ENCODE peak calls at places on chromosomes 7 and 10, in eight cellular contexts. B is PC-3, S is MM.1S, U is SK-N-SH, N is GM23248, D is OCI-LY7, P is HCT116, Q is neural progenitor cell. X is an unnamed sample.

GRCh38 chr10:23015021-23015707 is 80.2 kb upstream of the MSRB2 start:
- DNase-seq in B (no peak), S (peak), U (no peak), N (no peak), D (peak), P (no peak), Q (no peak), X (no peak)

GRCh38 chr10:80486151-80486692 is 32.1 kb downstream of the TSPAN14 start:
- DNase-seq in B (no peak), S (no peak), U (no peak), N (no peak), D (no peak), P (no peak), Q (no peak), X (no peak)

GRCh38 chr10:122515022-122515424 is 45.5 kb upstream of the DMBT1 start:
- DNase-seq in B (no peak), S (no peak), U (no peak), N (no peak), D (no peak), P (no peak), Q (no peak), X (peak)

GRCh38 chr7:3244241-3244814 is 56.7 kb upstream of the SDK1 start:
- DNase-seq in B (peak), S (no peak), U (peak), N (peak), D (no peak), P (peak), Q (no peak), X (peak)

GRCh38 chr10:71342850-71343773 is 24.1 kb downstream of the SLC29A3 start:
- DNase-seq in B (peak), S (no peak), U (no peak), N (peak), D (no peak), P (no peak), Q (no peak), X (peak)

GRCh38 chr10:50398383-50398782 is 147.1 kb upstream of the ASAH2 start:
- DNase-seq in B (no peak), S (no peak), U (no peak), N (no peak), D (no peak), P (no peak), Q (no peak), X (no peak)

GRCh38 chr10:80528901-80529300 is 8.8 kb upstream of the SH2D4B start:
- DNase-seq in B (no peak), S (no peak), U (no peak), N (no peak), D (no peak), P (no peak), Q (no peak), X (no peak)

GRCh38 chr10:2951235-2951835 is 116.0 kb upstream of the PFKP start:
- DNase-seq in B (no peak), S (no peak), U (no peak), N (no peak), D (no peak), P (no peak), Q (no peak), X (no peak)

GRCh38 chr7:41792099-41792498 is 89.2 kb upstream of the INHBA start:
- DNase-seq in B (peak), S (no peak), U (no peak), N (peak), D (no peak), P (no peak), Q (no peak), X (no peak)

GRCh38 chr7:55898287-55898686 is 11.0 kb downstream of the ZNF713 start:
- DNase-seq in B (peak), S (no peak), U (no peak), N (no peak), D (no peak), P (no peak), Q (no peak), X (no peak)

GRCh38 chr7:138981332-138982203 is at the start of gene KIAA1549:
- DNase-seq in B (peak), S (peak), U (peak), N (peak), D (peak), P (peak), Q (peak), X (peak)

GRCh38 chr10:6390213-6390612 is 187.5 kb downstream of the PFKFB3 start:
- DNase-seq in B (no peak), S (no peak), U (no peak), N (no peak), D (no peak), P (no peak), Q (no peak), X (no peak)

GRCh38 chr10:48533951-48534720 is 70.7 kb downstream of the ARHGAP22 start:
- DNase-seq in B (no peak), S (no peak), U (no peak), N (peak), D (no peak), P (no peak), Q (no peak), X (no peak)

GRCh38 chr10:132676193-132676891 is 109.6 kb downstream of the NKX6-2 start:
- DNase-seq in B (no peak), S (no peak), U (no peak), N (no peak), D (no peak), P (no peak), Q (no peak), X (no peak)

GRCh38 chr10:11148638-11149037 is 131.0 kb downstream of the CELF2 start:
- DNase-seq in B (no peak), S (no peak), U (no peak), N (no peak), D (no peak), P (no peak), Q (no peak), X (no peak)

GRCh38 chr7:149625339-149625946 is 127.8 kb upstream of the ZNF746 start:
- DNase-seq in B (peak), S (peak), U (peak), N (peak), D (peak), P (peak), Q (peak), X (peak)

GRCh38 chr10:87844837-87845623 is 18.3 kb downstream of the KLLN start:
- DNase-seq in B (peak), S (no peak), U (no peak), N (peak), D (no peak), P (no peak), Q (no peak), X (peak)

GRCh38 chr10:71852335-71852937 is 1.4 kb upstream of the PSAP start:
- DNase-seq in B (no peak), S (no peak), U (no peak), N (no peak), D (peak), P (no peak), Q (no peak), X (no peak)

GRCh38 chr7:104156842-104157277 is 51.0 kb downstream of the ORC5 start:
- DNase-seq in B (peak), S (peak), U (peak), N (peak), D (peak), P (peak), Q (peak), X (peak)

GRCh38 chr10:33005322-33006282 is 47.6 kb upstream of the ITGB1 start:
- DNase-seq in B (peak), S (no peak), U (peak), N (peak), D (peak), P (peak), Q (peak), X (peak)

GRCh38 chr10:33006342-33006887 is 48.4 kb upstream of the ITGB1 start:
- DNase-seq in B (no peak), S (no peak), U (no peak), N (peak), D (no peak), P (no peak), Q (no peak), X (no peak)

GRCh38 chr10:33010132-33011037 is 52.4 kb upstream of the ITGB1 start:
- DNase-seq in B (peak), S (no peak), U (peak), N (peak), D (no peak), P (peak), Q (peak), X (peak)

GRCh38 chr10:33009244-33010131 is 51.5 kb upstream of the ITGB1 start:
- DNase-seq in B (no peak), S (no peak), U (no peak), N (no peak), D (no peak), P (no peak), Q (no peak), X (no peak)

GRCh38 chr10:33008499-33009243 is 50.6 kb upstream of the ITGB1 start:
- DNase-seq in B (peak), S (peak), U (peak), N (peak), D (peak), P (peak), Q (peak), X (peak)
- TF ChIP-seq EZH2phosphoT487 in B (no peak), S (no peak), U (no peak), N (no peak), D (no peak), P (no peak), Q (no peak), X (no peak)

DNA sequence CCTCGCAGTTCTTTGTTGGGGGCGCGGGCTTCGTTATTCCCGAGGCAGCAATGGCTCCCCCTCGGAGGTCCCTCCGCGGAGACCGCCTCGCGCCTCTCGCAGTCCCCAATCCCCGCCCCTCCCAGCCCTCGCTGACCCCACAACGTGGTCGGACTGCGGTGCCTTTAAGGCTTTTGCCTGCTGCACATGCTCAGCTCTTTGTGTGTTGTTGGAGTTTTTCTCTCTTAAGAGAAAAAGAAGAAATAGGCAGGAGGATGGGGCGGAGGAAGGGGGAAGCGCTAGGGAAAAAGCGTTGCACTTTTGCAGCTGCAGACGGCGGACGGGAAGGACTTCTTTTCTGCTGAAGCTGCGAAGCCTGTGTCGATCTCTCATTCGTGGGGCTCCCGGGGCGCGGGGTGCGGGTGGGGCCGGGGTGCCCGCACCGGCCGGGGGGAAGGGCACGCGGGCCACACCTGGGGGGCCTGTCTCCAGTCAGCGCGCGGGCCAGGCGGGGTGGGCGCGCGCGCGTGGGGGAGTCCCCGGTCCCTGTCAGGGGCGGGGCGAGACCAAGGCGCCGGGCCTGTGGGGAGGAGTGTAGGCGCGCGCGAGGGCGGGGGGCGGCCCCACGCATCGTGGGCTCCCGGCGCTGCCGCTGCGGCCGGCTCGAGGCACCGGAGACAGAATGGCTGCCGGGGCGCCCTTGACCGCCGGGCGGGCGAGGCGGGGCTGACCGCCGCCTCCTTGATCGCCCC is 445 bp upstream of the ATRNL1 start:
- DNase-seq in B (no peak), S (peak), U (peak), N (peak), D (no peak), P (no peak), Q (peak), X (peak)
- H3K27ac ChIP-seq in B (no peak), S (peak), U (no peak), N (no peak), D (no peak), P (no peak), Q (no peak), X (peak)

DNA sequence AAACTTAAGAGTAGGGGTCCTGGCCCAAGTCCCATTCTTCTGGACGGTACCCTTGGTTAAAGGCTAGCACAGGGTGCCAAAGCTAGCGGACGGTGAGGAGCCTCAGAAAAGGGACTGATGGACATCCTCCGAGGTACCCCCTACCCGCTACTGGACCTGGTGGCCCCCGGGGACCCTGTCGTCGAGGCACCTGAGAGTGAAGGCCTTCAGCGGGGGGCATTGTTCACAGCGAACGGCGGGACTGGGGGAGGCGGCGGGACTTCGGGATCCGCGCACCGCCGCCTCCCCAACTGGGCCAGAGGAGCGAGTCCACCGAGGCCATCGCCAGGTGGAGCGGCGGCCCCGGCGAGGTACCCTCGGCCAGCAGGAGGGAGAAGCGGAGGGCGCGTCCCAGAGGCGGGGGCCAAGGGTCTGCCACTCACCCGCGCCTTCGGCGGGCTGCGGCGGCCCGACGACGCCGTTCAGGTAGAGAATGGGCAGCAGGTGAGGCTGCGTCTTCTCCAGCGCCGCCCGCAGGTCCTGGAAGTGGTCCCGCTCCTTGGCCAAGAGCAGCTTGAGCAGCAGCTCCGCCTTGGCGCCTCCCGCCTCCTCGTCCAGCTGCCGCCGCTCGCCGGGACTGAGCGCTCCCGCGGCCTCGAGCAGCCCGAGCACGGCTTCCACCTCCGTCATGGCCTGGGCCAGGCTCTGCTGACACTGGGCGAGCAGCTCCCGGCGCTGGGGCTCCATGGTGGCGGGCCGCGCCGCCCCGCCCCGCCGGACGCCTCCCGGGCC is 575 bp downstream of the DLG5 start:
- DNase-seq in B (peak), S (peak), U (peak), N (peak), D (no peak), P (no peak), Q (peak), X (peak)
- TF ChIP-seq EZH2phosphoT487 in B (no peak), S (no peak), U (no peak), N (no peak), D (no peak), P (no peak), Q (no peak), X (no peak)

GRCh38 chr10:126133082-126133620 is 236.8 kb downstream of the FANK1 start:
- DNase-seq in B (no peak), S (no peak), U (no peak), N (no peak), D (no peak), P (no peak), Q (no peak), X (no peak)
- H3K27ac ChIP-seq in B (peak), S (no peak), U (no peak), N (no peak), D (no peak), P (no peak), Q (no peak), X (no peak)

GRCh38 chr7:38465946-38466345 is 165.2 kb downstream of the AMPH start:
- DNase-seq in B (no peak), S (no peak), U (no peak), N (peak), D (no peak), P (no peak), Q (no peak), X (no peak)

GRCh38 chr7:38461887-38462286 is 169.3 kb downstream of the AMPH start:
- DNase-seq in B (no peak), S (no peak), U (no peak), N (no peak), D (no peak), P (no peak), Q (no peak), X (no peak)

GRCh38 chr7:38462819-38463218 is 168.4 kb downstream of the AMPH start:
- DNase-seq in B (no peak), S (no peak), U (no peak), N (no peak), D (no peak), P (no peak), Q (no peak), X (no peak)

DNA sequence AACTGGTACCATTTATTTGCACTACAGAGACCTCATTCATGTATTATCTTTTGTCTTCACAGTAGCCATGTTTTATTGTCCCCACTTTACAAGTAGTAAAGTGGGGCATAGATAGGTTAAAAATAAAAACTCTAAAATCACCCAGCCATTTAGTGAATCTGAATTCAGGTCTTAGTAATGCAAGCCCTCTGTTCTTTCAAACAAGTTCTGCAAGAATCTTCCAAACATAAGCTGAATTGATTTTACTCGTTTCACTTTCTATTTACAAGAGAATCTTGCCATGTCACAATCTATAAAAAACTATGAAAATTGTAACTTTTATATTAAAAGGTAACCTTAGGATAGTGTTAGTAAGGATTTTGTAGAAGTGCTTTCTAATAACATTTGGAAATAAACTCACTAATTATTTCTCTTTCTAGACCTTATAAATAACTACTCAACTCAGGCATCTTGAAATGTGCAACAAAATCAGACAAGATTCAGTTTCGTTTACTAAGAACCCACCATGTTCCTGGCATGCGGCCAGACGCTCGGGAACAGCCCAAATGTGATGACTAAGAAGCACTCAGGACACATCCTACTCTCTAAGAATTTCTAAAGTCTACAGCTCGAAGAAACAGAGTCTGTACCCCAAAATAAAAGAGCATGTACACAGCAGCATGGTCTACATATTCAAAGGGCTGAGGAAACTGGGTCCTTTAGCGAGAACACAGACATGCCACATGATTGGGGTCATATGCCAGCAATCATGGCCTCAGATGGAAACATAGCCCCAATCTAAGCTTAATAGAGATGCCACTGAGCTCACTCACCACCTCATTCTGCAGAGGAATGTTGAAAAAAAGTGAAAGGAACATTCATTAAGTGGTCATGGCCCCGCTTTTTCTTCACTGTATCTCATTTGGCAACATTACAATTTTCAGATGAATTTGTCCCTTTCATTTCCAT is 167.6 kb downstream of the AMPH start:
- DNase-seq in B (peak), S (peak), U (no peak), N (peak), D (no peak), P (no peak), Q (no peak), X (peak)
- TF ChIP-seq EZH2phosphoT487 in B (no peak), S (no peak), U (no peak), N (no peak), D (no peak), P (no peak), Q (no peak), X (no peak)

DNA sequence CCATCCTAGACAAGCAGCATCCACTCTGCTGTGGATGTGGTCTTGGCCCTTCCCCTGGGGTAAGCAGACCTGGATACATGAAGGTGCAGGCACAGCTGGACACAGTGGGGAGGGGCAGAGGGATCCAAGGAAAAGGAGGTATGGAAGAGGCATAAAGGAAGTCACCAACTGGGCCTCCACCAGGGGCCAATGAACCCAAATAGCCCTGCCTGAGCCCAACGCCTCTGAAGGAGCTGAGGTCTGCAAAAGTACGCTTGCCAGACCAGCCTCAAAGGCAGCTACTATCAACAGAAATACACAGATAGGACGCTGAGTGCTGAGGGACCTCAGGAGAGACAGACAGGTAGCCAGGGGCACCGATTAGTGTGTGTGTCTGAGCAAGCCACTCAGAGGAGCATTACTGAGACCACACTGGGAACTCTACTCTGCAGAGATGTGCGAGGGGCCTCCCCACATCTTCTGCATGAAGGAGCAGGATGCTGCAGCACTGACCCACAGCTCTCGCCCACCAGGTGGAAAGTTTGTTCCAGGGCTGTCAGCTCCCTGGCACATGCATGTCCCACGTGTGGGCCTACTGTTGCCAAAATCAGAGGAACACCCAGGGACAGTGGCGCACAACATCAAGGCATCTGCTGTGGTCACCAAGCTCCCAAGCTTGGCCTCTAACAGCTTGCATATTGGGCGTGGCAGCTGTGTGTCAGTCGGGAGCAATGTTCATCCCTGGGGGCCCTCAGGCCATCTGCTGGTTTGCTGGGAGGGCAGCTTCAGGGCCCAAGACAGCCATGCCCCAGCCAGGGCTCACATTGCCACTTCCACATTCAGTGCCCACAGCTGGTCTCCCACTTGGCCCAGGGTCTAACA is 40.0 kb downstream of the MKI67 start:
- DNase-seq in B (peak), S (no peak), U (no peak), N (peak), D (no peak), P (no peak), Q (no peak), X (no peak)
- H3K27ac ChIP-seq in B (no peak), S (no peak), U (no peak), N (no peak), D (no peak), P (no peak), Q (no peak), X (no peak)

X was measured in hepatocyte.